ENCODE peak calls at places on chromosome X, in eight cellular contexts. O is mucosa of gallbladder, S is T-helper 17 cell, G is activated T-cell treated with anti-CD3 and anti-CD28 coated beads for 48 hours, M is WTC11, J is M059J, P is T-helper 1 cell, Y is GM12891. Z is an unnamed sample.

GRCh38 chrX:16786791-16787735 is 797 bp downstream of the TXLNG start:
- DNase-seq in O (no peak), S (peak), G (peak), M (peak), J (peak), P (peak), Y (peak), Z (peak)

GRCh38 chrX:129239371-129239770 is 283.9 kb downstream of the SMARCA1 start:
- DNase-seq in O (no peak), S (no peak), G (no peak), M (no peak), J (peak), P (no peak), Y (no peak), Z (no peak)

GRCh38 chrX:10062980-10063379 is 93.8 kb upstream of the CLCN4 start:
- DNase-seq in O (no peak), S (no peak), G (no peak), M (no peak), J (no peak), P (no peak), Y (no peak), Z (no peak)

GRCh38 chrX:150476183-150476699 is 92.2 kb upstream of the MTM1 start:
- DNase-seq in O (no peak), S (no peak), G (no peak), M (no peak), J (peak), P (no peak), Y (no peak), Z (no peak)

GRCh38 chrX:151754042-151754419 is 19.5 kb downstream of the CNGA2 start:
- DNase-seq in O (peak), S (no peak), G (no peak), M (no peak), J (peak), P (no peak), Y (no peak), Z (peak)

GRCh38 chrX:48489892-48490291 is 13.9 kb downstream of the FTSJ1 start:
- DNase-seq in O (no peak), S (no peak), G (no peak), M (no peak), J (no peak), P (no peak), Y (no peak), Z (no peak)

GRCh38 chrX:38221391-38221929 is 789 bp upstream of the SRPX start:
- DNase-seq in O (no peak), S (no peak), G (no peak), M (no peak), J (no peak), P (no peak), Y (no peak), Z (no peak)

GRCh38 chrX:1448793-1449580 is 3.7 kb downstream of the ASMTL start:
- DNase-seq in O (no peak), S (no peak), G (no peak), M (no peak), J (no peak), P (peak), Y (no peak), Z (no peak)

GRCh38 chrX:29024813-29025342 is 437.6 kb downstream of the IL1RAPL1 start:
- DNase-seq in O (no peak), S (no peak), G (no peak), M (no peak), J (no peak), P (no peak), Y (no peak), Z (no peak)

GRCh38 chrX:123993326-123993725 is 31.8 kb downstream of the STAG2 start:
- DNase-seq in O (no peak), S (no peak), G (no peak), M (no peak), J (peak), P (no peak), Y (no peak), Z (no peak)

GRCh38 chrX:151997539-151997938 is 23.1 kb upstream of the GABRE start:
- DNase-seq in O (no peak), S (no peak), G (no peak), M (no peak), J (no peak), P (no peak), Y (no peak), Z (no peak)